ENCODE peak calls at places on chromosomes 5 and 9, in ten cellular contexts. R is fibroblast of mammary gland; E is CD8-positive, alpha-beta T cell; O is uterus; Z is K562; N is naive thymus-derived CD4-positive, alpha-beta T cell; S is transverse colon; Y is prostate gland; X is heart left ventricle; H is stomach. Q is an unnamed sample.

GRCh38 chr5:176440932-176441706 is 7.1 kb upstream of the FAF2 start:
- DNase-seq in R (no peak), E (no peak), O (no peak), Z (peak), N (no peak), S (no peak), Y (no peak), X (no peak), H (no peak), Q (no peak)

GRCh38 chr9:123048748-123049147 is 15.3 kb downstream of the GPR21 start:
- DNase-seq in R (peak), E (no peak), O (no peak), Z (no peak), N (no peak), S (no peak), Y (no peak), X (no peak), H (no peak), Q (no peak)

GRCh38 chr5:1514027-1514818 is 9.5 kb downstream of the LPCAT1 start:
- DNase-seq in R (no peak), E (peak), O (peak), Z (no peak), N (no peak), S (peak), Y (no peak), X (peak), H (peak), Q (peak)

GRCh38 chr5:168612996-168613395 is 33.8 kb upstream of the PANK3 start:
- DNase-seq in R (no peak), E (no peak), O (no peak), Z (no peak), N (peak), S (no peak), Y (no peak), X (no peak), H (no peak), Q (no peak)

GRCh38 chr9:96071245-96072124 is 196.0 kb downstream of the ERCC6L2 start:
- DNase-seq in R (peak), E (peak), O (no peak), Z (peak), N (no peak), S (no peak), Y (no peak), X (no peak), H (no peak), Q (no peak)

GRCh38 chr9:2285411-2285810 is 270.3 kb downstream of the SMARCA2 start:
- DNase-seq in R (no peak), E (no peak), O (no peak), Z (no peak), N (no peak), S (no peak), Y (no peak), X (no peak), H (no peak), Q (no peak)

GRCh38 chr5:140113699-140114263 is at the start of gene PURA:
- DNase-seq in R (peak), E (peak), O (peak), Z (peak), N (peak), S (peak), Y (peak), X (peak), H (peak), Q (peak)

GRCh38 chr5:76701298-76701697 is 14.6 kb upstream of the F2R start:
- DNase-seq in R (peak), E (no peak), O (no peak), Z (no peak), N (no peak), S (no peak), Y (no peak), X (no peak), H (no peak), Q (peak)

GRCh38 chr5:123500476-123500875 is 11.5 kb upstream of the CSNK1G3 start:
- DNase-seq in R (no peak), E (no peak), O (no peak), Z (no peak), N (no peak), S (no peak), Y (no peak), X (no peak), H (no peak), Q (no peak)

GRCh38 chr5:146165469-146165868 is 17.0 kb downstream of the LARS1 start:
- DNase-seq in R (no peak), E (no peak), O (no peak), Z (no peak), N (no peak), S (no peak), Y (no peak), X (no peak), H (no peak), Q (no peak)

GRCh38 chr5:141914154-141914743 is 9.4 kb upstream of the DELE1 start:
- DNase-seq in R (no peak), E (peak), O (peak), Z (peak), N (no peak), S (peak), Y (no peak), X (peak), H (peak), Q (no peak)

GRCh38 chr5:136031713-136032112 is 2.9 kb downstream of the TGFBI start:
- DNase-seq in R (no peak), E (no peak), O (no peak), Z (no peak), N (no peak), S (no peak), Y (no peak), X (no peak), H (no peak), Q (no peak)

GRCh38 chr5:52150501-52150900 is 637.2 kb upstream of the ITGA1 start:
- DNase-seq in R (no peak), E (no peak), O (no peak), Z (no peak), N (no peak), S (no peak), Y (no peak), X (no peak), H (peak), Q (no peak)

GRCh38 chr9:2356391-2356790 is 265.2 kb upstream of the VLDLR start:
- DNase-seq in R (no peak), E (no peak), O (no peak), Z (no peak), N (no peak), S (no peak), Y (no peak), X (no peak), H (no peak), Q (no peak)

GRCh38 chr5:42547146-42547545 is 123.9 kb downstream of the GHR start:
- DNase-seq in R (peak), E (no peak), O (no peak), Z (no peak), N (no peak), S (no peak), Y (no peak), X (no peak), H (no peak), Q (no peak)

GRCh38 chr5:110008131-110008530 is 318.4 kb downstream of the MAN2A1 start:
- DNase-seq in R (no peak), E (no peak), O (no peak), Z (no peak), N (no peak), S (no peak), Y (no peak), X (no peak), H (no peak), Q (no peak)

GRCh38 chr5:139392678-139393496 is 2.0 kb downstream of the PROB1 start:
- DNase-seq in R (peak), E (peak), O (no peak), Z (no peak), N (peak), S (peak), Y (peak), X (peak), H (peak), Q (peak)

GRCh38 chr5:136802382-136802781 is 437.0 kb upstream of the TRPC7 start:
- DNase-seq in R (peak), E (no peak), O (no peak), Z (no peak), N (no peak), S (no peak), Y (no peak), X (no peak), H (no peak), Q (no peak)

GRCh38 chr9:107782789-107783188 is 293.2 kb upstream of the KLF4 start:
- DNase-seq in R (no peak), E (no peak), O (no peak), Z (no peak), N (no peak), S (no peak), Y (no peak), X (no peak), H (no peak), Q (no peak)

DNA sequence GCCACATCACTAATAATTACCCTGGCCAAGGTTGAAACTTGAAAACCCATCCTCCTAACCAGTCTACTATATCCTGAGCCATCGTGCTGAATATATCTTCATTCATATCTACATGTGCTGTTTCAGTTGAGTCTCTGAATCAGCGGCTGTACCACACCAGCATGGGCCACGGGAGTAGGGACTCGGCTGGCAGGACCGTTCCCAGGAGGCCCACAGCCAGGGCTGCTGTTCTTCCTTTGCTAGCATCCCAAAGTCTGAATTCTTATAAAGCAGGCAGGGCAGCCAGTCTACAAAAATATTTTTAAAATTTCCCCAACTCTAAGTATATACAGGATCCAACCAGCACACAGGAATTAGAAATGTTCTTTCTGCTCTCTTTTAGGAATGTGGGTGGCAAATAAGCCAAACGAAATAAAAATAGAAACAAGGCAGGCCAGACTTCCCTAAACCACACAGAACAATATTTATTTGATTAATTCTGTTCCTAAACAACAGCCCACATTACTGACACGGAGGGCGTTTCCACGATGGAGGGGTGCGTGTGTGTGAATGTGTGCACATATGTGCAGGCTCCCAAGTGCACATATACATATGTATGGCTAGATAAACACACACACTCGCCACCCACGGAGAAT is 42.8 kb upstream of the EQTN start:
- DNase-seq in R (no peak), E (no peak), O (no peak), Z (no peak), N (no peak), S (no peak), Y (no peak), X (no peak), H (no peak), Q (no peak)
- H3K4me3 ChIP-seq in R (no peak), E (no peak), O (no peak), Z (no peak), N (no peak), S (no peak), Y (no peak), X (no peak), H (no peak), Q (no peak)

GRCh38 chr9:20551835-20552234 is 70.5 kb downstream of the MLLT3 start:
- DNase-seq in R (no peak), E (no peak), O (no peak), Z (no peak), N (no peak), S (no peak), Y (no peak), X (no peak), H (no peak), Q (no peak)
- H3K4me3 ChIP-seq in R (no peak), E (no peak), O (no peak), Z (no peak), N (no peak), S (no peak), Y (no peak), X (no peak), H (no peak), Q (no peak)

GRCh38 chr9:24132244-24132643 is 306.2 kb upstream of the ELAVL2 start:
- DNase-seq in R (no peak), E (no peak), O (no peak), Z (no peak), N (no peak), S (no peak), Y (no peak), X (no peak), H (no peak), Q (no peak)
- H3K4me3 ChIP-seq in R (no peak), E (no peak), O (no peak), Z (no peak), N (no peak), S (no peak), Y (no peak), X (no peak), H (no peak), Q (no peak)

GRCh38 chr9:111679199-111679598 is 17.8 kb downstream of the GNG10 start:
- DNase-seq in R (no peak), E (no peak), O (no peak), Z (peak), N (no peak), S (no peak), Y (no peak), X (no peak), H (no peak), Q (no peak)

GRCh38 chr9:111674319-111674718 is 12.9 kb downstream of the GNG10 start:
- DNase-seq in R (no peak), E (no peak), O (no peak), Z (no peak), N (no peak), S (no peak), Y (no peak), X (no peak), H (no peak), Q (no peak)

GRCh38 chr9:111678293-111678692 is 16.9 kb downstream of the GNG10 start:
- DNase-seq in R (no peak), E (no peak), O (no peak), Z (no peak), N (no peak), S (no peak), Y (no peak), X (no peak), H (no peak), Q (no peak)

DNA sequence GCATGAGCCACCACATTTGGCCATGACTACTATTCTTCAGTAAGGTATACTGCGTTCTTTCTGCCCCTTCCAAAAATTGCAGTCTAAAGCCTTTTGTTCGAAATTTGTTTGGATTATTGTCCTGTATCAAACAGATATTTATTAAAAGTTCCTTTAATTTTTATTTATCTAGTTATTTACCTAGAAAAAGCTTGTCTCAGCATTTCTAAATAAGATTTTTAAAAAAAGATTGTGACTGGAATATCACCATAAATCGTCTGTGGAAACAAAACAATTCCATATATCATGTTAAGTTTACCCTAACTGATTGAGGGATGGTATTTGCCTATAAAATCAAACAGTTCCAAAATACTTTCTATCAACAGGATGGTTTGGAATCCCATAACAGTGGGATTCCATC is 14.7 kb downstream of the GNG10 start:
- DNase-seq in R (no peak), E (no peak), O (no peak), Z (no peak), N (no peak), S (no peak), Y (no peak), X (no peak), H (no peak), Q (no peak)
- H3K4me3 ChIP-seq in R (no peak), E (no peak), O (no peak), Z (no peak), N (no peak), S (no peak), Y (no peak), X (no peak), H (no peak), Q (no peak)

DNA sequence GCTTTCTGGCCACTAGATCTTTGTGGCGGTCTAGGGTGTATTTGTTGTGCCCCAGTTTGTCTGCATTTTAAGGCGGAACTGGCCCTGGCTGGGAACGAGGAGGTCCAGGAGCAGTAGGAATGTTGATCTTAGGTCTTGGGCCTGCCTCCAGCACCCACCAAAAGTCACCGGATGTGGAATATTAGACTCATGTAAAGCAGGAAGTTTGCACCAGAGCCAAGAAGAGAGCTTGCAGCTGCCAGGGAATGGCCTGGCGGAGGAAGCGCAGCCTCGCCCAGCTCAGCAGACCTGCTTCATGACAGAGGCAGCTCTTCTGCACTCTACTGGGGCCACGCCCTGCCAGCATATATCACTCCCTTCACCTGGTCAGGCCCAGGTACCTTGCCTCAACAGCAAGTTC is 3.3 kb downstream of the GPX3 start:
- DNase-seq in R (peak), E (no peak), O (peak), Z (peak), N (no peak), S (peak), Y (peak), X (peak), H (peak), Q (peak)
- H3K4me3 ChIP-seq in R (no peak), E (no peak), O (no peak), Z (no peak), N (no peak), S (no peak), Y (no peak), X (peak), H (peak), Q (peak)

GRCh38 chr9:68629042-68629441 is 76.0 kb upstream of the PIP5K1B start:
- DNase-seq in R (no peak), E (no peak), O (no peak), Z (peak), N (no peak), S (no peak), Y (no peak), X (no peak), H (no peak), Q (no peak)
- H3K4me3 ChIP-seq in R (no peak), E (no peak), O (no peak), Z (no peak), N (no peak), S (no peak), Y (no peak), X (no peak), H (no peak), Q (no peak)

GRCh38 chr9:13707635-13708410 is 428.3 kb upstream of the MPDZ start:
- DNase-seq in R (peak), E (no peak), O (no peak), Z (no peak), N (no peak), S (no peak), Y (no peak), X (no peak), H (no peak), Q (no peak)
- H3K4me3 ChIP-seq in R (no peak), E (no peak), O (no peak), Z (no peak), N (no peak), S (no peak), Y (no peak), X (no peak), H (no peak), Q (no peak)

GRCh38 chr5:157271740-157272271 is 5.9 kb downstream of the CYFIP2 start:
- DNase-seq in R (no peak), E (peak), O (no peak), Z (no peak), N (peak), S (peak), Y (no peak), X (no peak), H (peak), Q (no peak)

GRCh38 chr5:157269165-157269671 is 3.3 kb downstream of the CYFIP2 start:
- DNase-seq in R (no peak), E (no peak), O (no peak), Z (no peak), N (no peak), S (no peak), Y (no peak), X (no peak), H (no peak), Q (no peak)

GRCh38 chr5:157269763-157270272 is 3.9 kb downstream of the CYFIP2 start:
- DNase-seq in R (no peak), E (no peak), O (no peak), Z (no peak), N (no peak), S (no peak), Y (no peak), X (no peak), H (no peak), Q (no peak)

GRCh38 chr5:157275403-157275802 is 9.5 kb downstream of the CYFIP2 start:
- DNase-seq in R (no peak), E (no peak), O (no peak), Z (no peak), N (no peak), S (no peak), Y (no peak), X (no peak), H (no peak), Q (no peak)

GRCh38 chr5:157273131-157273556 is 7.2 kb downstream of the CYFIP2 start:
- DNase-seq in R (no peak), E (no peak), O (no peak), Z (no peak), N (no peak), S (no peak), Y (no peak), X (no peak), H (no peak), Q (no peak)
- H3K4me3 ChIP-seq in R (no peak), E (no peak), O (no peak), Z (no peak), N (no peak), S (no peak), Y (no peak), X (no peak), H (no peak), Q (no peak)

GRCh38 chr9:134968823-134969090 is 51.0 kb upstream of the FCN1 start:
- DNase-seq in R (no peak), E (no peak), O (no peak), Z (no peak), N (no peak), S (no peak), Y (no peak), X (no peak), H (no peak), Q (no peak)

GRCh38 chr9:134966270-134966669 is 48.6 kb upstream of the FCN1 start:
- DNase-seq in R (no peak), E (no peak), O (no peak), Z (no peak), N (no peak), S (no peak), Y (no peak), X (no peak), H (no peak), Q (no peak)

GRCh38 chr9:134968011-134968822 is 50.5 kb upstream of the FCN1 start:
- DNase-seq in R (peak), E (no peak), O (no peak), Z (no peak), N (no peak), S (no peak), Y (no peak), X (no peak), H (no peak), Q (no peak)

GRCh38 chr9:134966697-134967546 is 49.2 kb upstream of the FCN1 start:
- DNase-seq in R (no peak), E (no peak), O (no peak), Z (no peak), N (no peak), S (no peak), Y (no peak), X (no peak), H (no peak), Q (no peak)

GRCh38 chr9:134967547-134967930 is 49.8 kb upstream of the FCN1 start:
- DNase-seq in R (peak), E (no peak), O (no peak), Z (no peak), N (no peak), S (no peak), Y (no peak), X (no peak), H (no peak), Q (no peak)
- H3K4me3 ChIP-seq in R (no peak), E (no peak), O (no peak), Z (no peak), N (no peak), S (no peak), Y (no peak), X (no peak), H (no peak), Q (no peak)

DNA sequence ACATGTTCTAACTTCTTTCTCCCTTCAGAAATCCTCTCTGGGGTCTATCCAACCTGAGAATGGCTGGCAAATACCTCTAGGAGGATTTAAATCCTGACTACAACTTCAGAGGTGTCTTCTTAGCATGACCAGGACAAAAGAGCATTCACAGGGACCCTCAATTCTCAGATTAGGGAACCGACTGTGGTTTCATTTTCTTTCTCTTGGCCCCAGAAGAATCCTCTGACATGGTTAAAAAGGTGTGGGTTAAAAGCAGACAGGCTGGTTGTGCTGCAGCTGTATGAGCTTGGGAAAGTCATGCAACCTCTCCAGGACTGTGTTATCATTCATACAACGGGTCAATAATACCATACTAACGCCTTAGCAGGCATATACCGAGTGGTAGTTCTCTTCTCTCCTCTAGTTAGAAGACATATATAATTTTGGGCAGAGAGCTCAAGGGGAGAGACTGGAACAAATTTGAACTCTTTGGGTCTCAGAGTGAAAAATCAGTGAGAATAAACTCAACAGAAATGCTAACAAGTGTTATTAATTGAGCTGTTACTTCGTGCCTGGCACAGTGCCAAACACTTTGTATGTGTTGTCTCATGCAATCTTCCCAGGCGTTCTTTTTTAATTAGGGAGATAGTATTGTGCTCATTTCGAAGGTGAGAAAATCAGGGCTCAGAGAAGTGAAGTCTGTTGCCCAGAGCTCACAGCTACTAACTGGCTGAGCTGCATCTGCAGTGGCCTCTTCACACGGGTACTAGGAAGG is 35.2 kb downstream of the INSYN2B start:
- DNase-seq in R (peak), E (no peak), O (no peak), Z (no peak), N (no peak), S (no peak), Y (no peak), X (no peak), H (no peak), Q (no peak)
- H3K4me3 ChIP-seq in R (no peak), E (no peak), O (no peak), Z (no peak), N (no peak), S (no peak), Y (no peak), X (no peak), H (no peak), Q (no peak)